ENCODE peak calls at places on chromosome 7, in nine cellular contexts. O, Y, X, C, K, I, D, E and G are unnamed samples.

GRCh38 chr7:132443776-132444520 is 132.3 kb downstream of the PLXNA4 start:
- DNase-seq in E (no peak), Y (no peak), O (peak), X (no peak), K (no peak), I (no peak), D (no peak), C (no peak), G (no peak)

GRCh38 chr7:26153823-26154783 is 2.1 kb downstream of the NFE2L3 start:
- DNase-seq in Y (no peak), X (no peak), D (no peak), E (no peak), K (peak), I (peak), O (no peak), C (no peak), G (no peak)

GRCh38 chr7:45578467-45578866 is 4.3 kb downstream of the ADCY1 start:
- DNase-seq in E (no peak), C (no peak), D (no peak), O (no peak), K (no peak), Y (no peak), I (no peak), X (peak), G (no peak)

GRCh38 chr7:156545989-156546388 is 94.6 kb upstream of the RNF32 start:
- DNase-seq in D (peak), O (no peak), K (no peak), Y (peak), I (no peak), X (no peak), E (no peak), C (no peak), G (no peak)

GRCh38 chr7:92621641-92622429 is 31.6 kb upstream of the FAM133B start:
- DNase-seq in I (peak), X (no peak), O (no peak), D (no peak), K (peak), Y (no peak), C (no peak), E (no peak), G (no peak)

GRCh38 chr7:138358850-138359341 is 101.2 kb upstream of the TRIM24 start:
- DNase-seq in Y (no peak), C (no peak), D (no peak), K (no peak), X (no peak), E (no peak), I (no peak), O (no peak), G (no peak)

GRCh38 chr7:1592299-1592842 is 22.5 kb upstream of the PSMG3 start:
- DNase-seq in Y (no peak), D (no peak), O (no peak), E (no peak), K (no peak), X (no peak), C (no peak), I (no peak), G (no peak)

GRCh38 chr7:74183653-74184450 is 9.7 kb downstream of the EIF4H start:
- DNase-seq in C (no peak), O (no peak), E (no peak), D (peak), K (no peak), I (peak), X (no peak), Y (no peak), G (no peak)

GRCh38 chr7:55242613-55243012 is 122.5 kb upstream of the LANCL2 start:
- DNase-seq in C (no peak), Y (no peak), E (no peak), X (no peak), O (no peak), D (no peak), K (no peak), I (no peak), G (no peak)

GRCh38 chr7:100598425-100598824 is 3.7 kb upstream of the PCOLCE start:
- DNase-seq in K (no peak), I (peak), O (no peak), Y (no peak), D (no peak), C (no peak), X (no peak), E (no peak), G (no peak)

GRCh38 chr7:45451636-45452035 is 122.5 kb upstream of the ADCY1 start:
- DNase-seq in X (no peak), I (peak), D (no peak), Y (no peak), E (no peak), C (no peak), K (peak), O (no peak), G (peak)